ENCODE peak calls at places on chromosomes 4 and X, in eight cellular contexts. Z is fibroblast of pulmonary artery, A is sigmoid colon, S is lung, I is OCI-LY7, O is lower leg skin, H is pancreas, M is mesendoderm. Q is an unnamed sample.

GRCh38 chr4:80568891-80569290 is 233.4 kb downstream of the CFAP299 start:
- DNase-seq in S (no peak), O (no peak), A (no peak), Z (no peak), M (peak; percentile 6), I (no peak), H (no peak), Q (no peak)

GRCh38 chr4:76984127-76984526 is 34.6 kb downstream of the SEPTIN11 start:
- DNase-seq in Z (peak; percentile 67), I (peak; percentile 9), H (no peak), M (peak; percentile 49), S (no peak), O (no peak), A (peak; percentile 77), Q (peak; percentile 39)

GRCh38 chr4:138892483-138893386 is 122.8 kb upstream of the NOCT start:
- DNase-seq in M (no peak), S (no peak), H (no peak), A (no peak), I (no peak), O (no peak), Z (no peak), Q (no peak)

GRCh38 chr4:71550220-71551190 is 211.7 kb downstream of the SLC4A4 start:
- DNase-seq in M (peak; percentile 41), H (no peak), S (no peak), Z (peak; percentile 32), I (no peak), A (no peak), O (no peak), Q (no peak)

GRCh38 chr4:38003102-38003501 is 42.9 kb downstream of the PTTG2 start:
- DNase-seq in O (no peak), H (no peak), I (no peak), S (no peak), Z (no peak), A (no peak), M (no peak), Q (peak; percentile 48)

GRCh38 chr4:31548823-31549222 is 828.7 kb downstream of the PCDH7 start:
- DNase-seq in I (no peak), M (no peak), Z (no peak), A (no peak), H (no peak), O (no peak), S (no peak), Q (no peak)

GRCh38 chr4:110669663-110670062 is 46.8 kb upstream of the PITX2 start:
- DNase-seq in O (no peak), H (no peak), I (no peak), Z (no peak), A (no peak), S (no peak), M (no peak), Q (no peak)

GRCh38 chrX:77160301-77160700 is 286.9 kb upstream of the FGF16 start:
- DNase-seq in Z (peak; percentile 3), I (peak; percentile 25), S (no peak), A (no peak), H (no peak), M (peak; percentile 24), O (no peak), Q (no peak)

GRCh38 chrX:151448509-151448908 is 51.5 kb downstream of the VMA21 start:
- DNase-seq in Z (no peak), M (no peak), H (no peak), A (no peak), I (no peak), S (no peak), O (no peak), Q (no peak)

GRCh38 chrX:153394595-153394994 is 6.6 kb downstream of the PNMA6E start:
- DNase-seq in M (no peak), H (no peak), I (no peak), S (no peak), O (no peak), Z (no peak), A (no peak), Q (no peak)

GRCh38 chrX:106862972-106863688 is 40.0 kb downstream of the RIPPLY1 start:
- DNase-seq in Z (peak; percentile 10), O (no peak), I (peak; percentile 30), H (peak; percentile 27), S (peak; percentile 30), A (no peak), M (peak; percentile 56), Q (no peak)

GRCh38 chr4:80173387-80173786 is 23.9 kb upstream of the PRDM8 start:
- DNase-seq in S (no peak), H (no peak), O (no peak), I (peak; percentile 57), A (no peak), M (no peak), Z (peak; percentile 69), Q (peak; percentile 39)

GRCh38 chr4:674172-675035 is at the start of the genes ATP5ME and MYL5:
- DNase-seq in H (peak; percentile 98), S (peak; percentile 98), M (peak; percentile 97), Z (peak; percentile 97), O (peak; percentile 95), I (peak; percentile 98), A (peak; percentile 99), Q (peak; percentile 97)

GRCh38 chr4:142361981-142362380 is 484.1 kb downstream of the INPP4B start:
- DNase-seq in A (no peak), O (no peak), I (no peak), Z (no peak), S (no peak), M (no peak), H (no peak), Q (no peak)

GRCh38 chr4:24196785-24197184 is 306.9 kb upstream of the PPARGC1A start:
- DNase-seq in H (no peak), Z (no peak), A (no peak), I (no peak), O (no peak), S (no peak), M (no peak), Q (no peak)

GRCh38 chr4:89298160-89298559 is 9.4 kb downstream of the GPRIN3 start:
- DNase-seq in I (peak; percentile 90), H (no peak), O (no peak), Z (no peak), S (no peak), A (no peak), M (no peak), Q (peak; percentile 64)

GRCh38 chrX:80792205-80792604 is 17.5 kb downstream of the BRWD3 start:
- DNase-seq in S (no peak), Z (no peak), M (no peak), H (no peak), O (no peak), A (no peak), I (no peak), Q (no peak)

GRCh38 chrX:147917700-147918694 is 6.3 kb downstream of the FMR1 start:
- DNase-seq in A (no peak), H (no peak), I (no peak), Z (peak; percentile 6), M (no peak), O (no peak), S (no peak), Q (peak; percentile 1)

GRCh38 chrX:41558531-41558930 is 111.4 kb downstream of the NYX start:
- DNase-seq in Z (peak; percentile 53), M (no peak), H (no peak), I (peak; percentile 41), S (no peak), O (no peak), A (no peak), Q (no peak)

GRCh38 chr4:169174247-169174646 is 96.5 kb downstream of the SH3RF1 start:
- DNase-seq in S (no peak), M (peak; percentile 15), Z (no peak), A (no peak), H (no peak), I (no peak), O (no peak), Q (no peak)

GRCh38 chr4:112979881-112980421 is 69.5 kb upstream of the ANK2 start:
- DNase-seq in S (no peak), H (no peak), I (no peak), M (peak; percentile 37), A (no peak), O (no peak), Z (no peak), Q (no peak)

GRCh38 chrX:20362268-20363002 is 95.7 kb upstream of the RPS6KA3 start:
- DNase-seq in I (no peak), Z (peak; percentile 55), H (no peak), O (no peak), S (peak; percentile 35), M (peak; percentile 32), A (no peak), Q (no peak)

GRCh38 chr4:21792736-21793135 is 155.8 kb downstream of the KCNIP4 start:
- DNase-seq in S (no peak), I (no peak), A (no peak), M (no peak), Z (no peak), H (no peak), O (no peak), Q (no peak)

GRCh38 chr4:21795091-21795490 is 153.5 kb downstream of the KCNIP4 start:
- DNase-seq in H (no peak), M (no peak), A (no peak), S (no peak), O (no peak), I (no peak), Z (peak; percentile 61), Q (no peak)

DNA sequence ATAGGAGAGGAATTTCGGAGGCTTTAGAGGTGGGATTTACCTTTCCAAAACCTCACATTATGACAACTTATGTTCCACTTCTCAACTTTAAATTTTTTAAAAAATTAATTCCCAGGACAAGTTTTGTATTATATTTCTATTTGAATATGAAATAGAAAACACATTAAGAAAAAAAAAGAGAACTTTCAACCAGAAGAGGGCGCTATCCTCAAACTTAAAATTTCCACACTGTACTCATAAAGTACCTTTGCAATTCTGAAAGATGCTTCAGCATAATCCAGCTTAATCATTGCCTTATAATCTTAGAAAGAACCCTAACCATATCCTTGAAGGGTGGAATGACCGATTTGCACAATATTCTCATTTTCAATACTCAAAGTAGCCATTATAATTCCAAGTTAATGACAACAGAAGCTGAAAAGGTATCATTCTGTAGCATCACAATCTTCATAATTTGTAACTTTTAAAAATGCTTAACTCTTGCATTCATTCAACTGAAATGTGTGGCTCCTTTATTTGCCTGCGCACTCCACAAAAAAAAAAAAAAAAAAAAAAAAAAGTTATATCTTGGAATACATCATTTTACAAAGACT is 158.0 kb downstream of the KCNIP4 start:
- DNase-seq in A (no peak), I (peak; percentile 20), O (no peak), M (peak; percentile 17), Z (peak; percentile 74), H (no peak), S (no peak), Q (no peak)
- H3K4me3 ChIP-seq in A (no peak overlapping the region), I (no peak overlapping the region), O (no peak overlapping the region), M (no peak overlapping the region), Z (no peak overlapping the region), H (no peak overlapping the region), S (no peak overlapping the region), Q (no peak overlapping the region)

GRCh38 chr4:176189891-176190795 is 5.2 kb downstream of the SPATA4 start:
- DNase-seq in I (no peak), A (peak; percentile 48), H (no peak), Z (no peak), S (no peak), O (no peak), M (no peak), Q (no peak)
- H3K4me3 ChIP-seq in I (no peak overlapping the region), A (no peak overlapping the region), H (no peak overlapping the region), Z (no peak overlapping the region), S (no peak overlapping the region), O (no peak overlapping the region), M (no peak overlapping the region), Q (no peak overlapping the region)

GRCh38 chrX:1112321-1112720 is 100.1 kb downstream of the CRLF2 start:
- DNase-seq in S (no peak), Z (no peak), A (no peak), I (no peak), M (no peak), O (no peak), H (no peak), Q (no peak)
- H3K4me3 ChIP-seq in S (no peak overlapping the region), Z (no peak overlapping the region), A (no peak overlapping the region), I (peak overlapping the region; percentile 32), M (no peak overlapping the region), O (no peak overlapping the region), H (no peak overlapping the region), Q (no peak overlapping the region)

GRCh38 chrX:35919536-35920309 is at the start of gene CFAP47:
- DNase-seq in S (peak; percentile 36), O (no peak), M (peak; percentile 80), I (no peak), H (peak; percentile 59), Z (no peak), A (no peak), Q (no peak)
- H3K4me3 ChIP-seq in S (no peak within 1 kb of the TSS), O (no peak within 1 kb of the TSS), M (peak within 1 kb of the TSS; percentile 25), I (no peak within 1 kb of the TSS), H (no peak within 1 kb of the TSS), Z (no peak within 1 kb of the TSS), A (peak within 1 kb of the TSS; percentile 40), Q (no peak within 1 kb of the TSS)

Q was measured in CD8-positive, alpha-beta memory T cell.